ENCODE peak calls at places on chromosomes 16 and 17, in six cellular contexts. One of them, this sample, is unnamed.

GRCh38 chr17:58046230-58047094 is 36.8 kb upstream of the DYNLL2 start:
- DNase-seq in left ventricle myocardium superior: peak
- DNase-seq in activated CD8-positive, alpha-beta memory T cell treated with anti-CD3 and anti-CD28 coated beads for 48 hours: no peak
- DNase-seq in epithelial cell of proximal tubule: no peak
- DNase-seq in activated CD4-positive, alpha-beta T cell treated with anti-CD3 and anti-CD28 coated beads, Interleukin-2, amount 50 U/mL, for 4 hours: no peak
- DNase-seq in iPS DF 19.7: no peak
- DNase-seq in this sample: no peak

GRCh38 chr16:76464973-76465620 is 187.9 kb downstream of the CNTNAP4 start:
- DNase-seq in activated CD4-positive, alpha-beta T cell treated with anti-CD3 and anti-CD28 coated beads, Interleukin-2, amount 50 U/mL, for 4 hours: no peak
- DNase-seq in left ventricle myocardium superior: no peak
- DNase-seq in iPS DF 19.7: no peak
- DNase-seq in epithelial cell of proximal tubule: no peak
- DNase-seq in activated CD8-positive, alpha-beta memory T cell treated with anti-CD3 and anti-CD28 coated beads for 48 hours: no peak
- DNase-seq in this sample: no peak

GRCh38 chr17:64653325-64653984 is 8.7 kb downstream of the SMURF2 start:
- DNase-seq in iPS DF 19.7: no peak
- DNase-seq in left ventricle myocardium superior: no peak
- DNase-seq in activated CD8-positive, alpha-beta memory T cell treated with anti-CD3 and anti-CD28 coated beads for 48 hours: no peak
- DNase-seq in activated CD4-positive, alpha-beta T cell treated with anti-CD3 and anti-CD28 coated beads, Interleukin-2, amount 50 U/mL, for 4 hours: no peak
- DNase-seq in epithelial cell of proximal tubule: no peak
- DNase-seq in this sample: no peak

GRCh38 chr16:66416981-66417700 is 10.0 kb upstream of the BEAN1 start:
- DNase-seq in iPS DF 19.7: no peak
- DNase-seq in activated CD4-positive, alpha-beta T cell treated with anti-CD3 and anti-CD28 coated beads, Interleukin-2, amount 50 U/mL, for 4 hours: no peak
- DNase-seq in activated CD8-positive, alpha-beta memory T cell treated with anti-CD3 and anti-CD28 coated beads for 48 hours: no peak
- DNase-seq in epithelial cell of proximal tubule: no peak
- DNase-seq in left ventricle myocardium superior: no peak
- DNase-seq in this sample: no peak

GRCh38 chr16:80062361-80063027 is 462.0 kb upstream of the MAF start:
- DNase-seq in activated CD4-positive, alpha-beta T cell treated with anti-CD3 and anti-CD28 coated beads, Interleukin-2, amount 50 U/mL, for 4 hours: no peak
- DNase-seq in left ventricle myocardium superior: no peak
- DNase-seq in epithelial cell of proximal tubule: no peak
- DNase-seq in iPS DF 19.7: no peak
- DNase-seq in activated CD8-positive, alpha-beta memory T cell treated with anti-CD3 and anti-CD28 coated beads for 48 hours: no peak
- DNase-seq in this sample: no peak

GRCh38 chr17:50569592-50569991 is 9.1 kb downstream of the CACNA1G start:
- DNase-seq in epithelial cell of proximal tubule: no peak
- DNase-seq in activated CD8-positive, alpha-beta memory T cell treated with anti-CD3 and anti-CD28 coated beads for 48 hours: no peak
- DNase-seq in left ventricle myocardium superior: no peak
- DNase-seq in iPS DF 19.7: no peak
- DNase-seq in activated CD4-positive, alpha-beta T cell treated with anti-CD3 and anti-CD28 coated beads, Interleukin-2, amount 50 U/mL, for 4 hours: no peak
- DNase-seq in this sample: no peak

GRCh38 chr17:9213311-9213655 is 192.0 kb downstream of the NTN1 start:
- DNase-seq in epithelial cell of proximal tubule: no peak
- DNase-seq in left ventricle myocardium superior: no peak
- DNase-seq in iPS DF 19.7: no peak
- DNase-seq in activated CD8-positive, alpha-beta memory T cell treated with anti-CD3 and anti-CD28 coated beads for 48 hours: no peak
- DNase-seq in activated CD4-positive, alpha-beta T cell treated with anti-CD3 and anti-CD28 coated beads, Interleukin-2, amount 50 U/mL, for 4 hours: no peak
- DNase-seq in this sample: no peak

GRCh38 chr17:35314415-35315216 is 58.8 kb downstream of the SLFN11 start:
- DNase-seq in epithelial cell of proximal tubule: no peak
- DNase-seq in activated CD8-positive, alpha-beta memory T cell treated with anti-CD3 and anti-CD28 coated beads for 48 hours: no peak
- DNase-seq in activated CD4-positive, alpha-beta T cell treated with anti-CD3 and anti-CD28 coated beads, Interleukin-2, amount 50 U/mL, for 4 hours: no peak
- DNase-seq in iPS DF 19.7: no peak
- DNase-seq in left ventricle myocardium superior: no peak
- DNase-seq in this sample: no peak

GRCh38 chr17:4771519-4772234 is at the start of gene TM4SF5:
- DNase-seq in activated CD8-positive, alpha-beta memory T cell treated with anti-CD3 and anti-CD28 coated beads for 48 hours: no peak
- DNase-seq in iPS DF 19.7: no peak
- DNase-seq in left ventricle myocardium superior: no peak
- DNase-seq in epithelial cell of proximal tubule: no peak
- DNase-seq in activated CD4-positive, alpha-beta T cell treated with anti-CD3 and anti-CD28 coated beads, Interleukin-2, amount 50 U/mL, for 4 hours: no peak
- DNase-seq in this sample: no peak